ENCODE peak calls at places on chromosomes 6 and 20, in four cellular contexts. One of them, this sample, is unnamed.

GRCh38 chr6:37019065-37019450 is 13.6 kb downstream of the FGD2 start:
- DNase-seq in WTC11: no peak
- DNase-seq in HepG2: peak; percentile 60
- DNase-seq in K562: no peak
- DNase-seq in this sample: no peak

GRCh38 chr6:170152111-170152926 is 138.6 kb downstream of the DLL1 start:
- DNase-seq in WTC11: no peak
- DNase-seq in HepG2: no peak
- DNase-seq in K562: no peak
- DNase-seq in this sample: no peak

GRCh38 chr6:122147291-122147690 is 252.2 kb upstream of the HSF2 start:
- DNase-seq in WTC11: no peak
- DNase-seq in HepG2: no peak
- DNase-seq in K562: no peak
- DNase-seq in this sample: no peak

GRCh38 chr6:490251-491037 is 98.9 kb downstream of the IRF4 start:
- DNase-seq in WTC11: no peak
- DNase-seq in HepG2: no peak
- DNase-seq in K562: no peak
- DNase-seq in this sample: peak; percentile 39

GRCh38 chr6:155349129-155349528 is 34.8 kb upstream of the TFB1M start:
- DNase-seq in WTC11: no peak
- DNase-seq in HepG2: no peak
- DNase-seq in K562: no peak
- DNase-seq in this sample: no peak

GRCh38 chr20:50283922-50284810 is 93.5 kb downstream of the CEBPB start:
- DNase-seq in WTC11: no peak
- DNase-seq in HepG2: peak; percentile 58
- DNase-seq in K562: peak; percentile 50
- DNase-seq in this sample: no peak

GRCh38 chr20:46468508-46468907 is 44.9 kb downstream of the ZNF334 start:
- DNase-seq in WTC11: no peak
- DNase-seq in HepG2: no peak
- DNase-seq in K562: peak; percentile 19
- DNase-seq in this sample: no peak

GRCh38 chr6:44078795-44079671 is 48.2 kb downstream of the MRPL14 start:
- DNase-seq in WTC11: peak; percentile 86
- DNase-seq in HepG2: peak; percentile 79
- DNase-seq in K562: peak; percentile 76
- DNase-seq in this sample: no peak

GRCh38 chr6:124009372-124009765 is 205.7 kb downstream of the NKAIN2 start:
- DNase-seq in WTC11: no peak
- DNase-seq in HepG2: no peak
- DNase-seq in K562: no peak
- DNase-seq in this sample: no peak

GRCh38 chr6:134047124-134047523 is 5.3 kb downstream of the SLC2A12 start:
- DNase-seq in WTC11: no peak
- DNase-seq in HepG2: no peak
- DNase-seq in K562: no peak
- DNase-seq in this sample: no peak

GRCh38 chr6:79421001-79421411 is 116.2 kb downstream of the LCA5 start:
- DNase-seq in WTC11: no peak
- DNase-seq in HepG2: no peak
- DNase-seq in K562: no peak
- DNase-seq in this sample: no peak

GRCh38 chr6:33841070-33841469 is 37.3 kb upstream of the MLN start:
- DNase-seq in WTC11: no peak
- DNase-seq in HepG2: no peak
- DNase-seq in K562: peak; percentile 57
- DNase-seq in this sample: no peak

GRCh38 chr6:118708055-118708454 is 56.7 kb upstream of the CEP85L start:
- DNase-seq in WTC11: no peak
- DNase-seq in HepG2: no peak
- DNase-seq in K562: no peak
- DNase-seq in this sample: no peak

GRCh38 chr6:52904562-52905279 is 4.8 kb downstream of the GSTA3 start:
- DNase-seq in WTC11: peak; percentile 50
- DNase-seq in HepG2: peak; percentile 34
- DNase-seq in K562: peak; percentile 13
- DNase-seq in this sample: no peak

GRCh38 chr6:78489874-78490273 is 377.5 kb upstream of the IRAK1BP1 start:
- DNase-seq in WTC11: no peak
- DNase-seq in HepG2: no peak
- DNase-seq in K562: no peak
- DNase-seq in this sample: no peak

GRCh38 chr6:134722429-134722828 is 227.5 kb downstream of the ALDH8A1 start:
- DNase-seq in WTC11: no peak
- DNase-seq in HepG2: no peak
- DNase-seq in K562: no peak
- DNase-seq in this sample: no peak

GRCh38 chr6:4583026-4583425 is 193.2 kb upstream of the CDYL start:
- DNase-seq in WTC11: no peak
- DNase-seq in HepG2: no peak
- DNase-seq in K562: no peak
- DNase-seq in this sample: no peak

GRCh38 chr20:59994697-59995122 is 36.5 kb downstream of the CDH26 start:
- DNase-seq in WTC11: peak; percentile 78
- DNase-seq in HepG2: no peak
- DNase-seq in K562: peak; percentile 48
- DNase-seq in this sample: no peak

GRCh38 chr20:25197173-25197869 is 1.8 kb downstream of the ENTPD6 start:
- DNase-seq in WTC11: no peak
- DNase-seq in HepG2: no peak
- DNase-seq in K562: no peak
- DNase-seq in this sample: no peak

GRCh38 chr20:49583669-49584417 is 15.9 kb upstream of the PTGIS start:
- DNase-seq in WTC11: no peak
- DNase-seq in HepG2: peak; percentile 97
- DNase-seq in K562: peak; percentile 77
- DNase-seq in this sample: no peak

GRCh38 chr6:165969184-165969583 is 198.5 kb downstream of the TBXT start:
- DNase-seq in WTC11: no peak
- DNase-seq in HepG2: no peak
- DNase-seq in K562: no peak
- DNase-seq in this sample: no peak

GRCh38 chr6:39029156-39030011 is 19.2 kb upstream of the GLP1R start:
- DNase-seq in WTC11: peak; percentile 80
- DNase-seq in HepG2: peak; percentile 22
- DNase-seq in K562: peak; percentile 83
- DNase-seq in this sample: no peak

GRCh38 chr6:156848533-156848932 is 71.4 kb downstream of the ARID1B start:
- DNase-seq in WTC11: no peak
- DNase-seq in HepG2: no peak
- DNase-seq in K562: no peak
- DNase-seq in this sample: no peak

GRCh38 chr20:10848810-10849370 is 175.1 kb upstream of the JAG1 start:
- DNase-seq in WTC11: no peak
- DNase-seq in HepG2: peak; percentile 93
- DNase-seq in K562: no peak
- DNase-seq in this sample: peak; percentile 11

GRCh38 chr6:32790306-32790705 is 26.5 kb downstream of the HLA-DOB start:
- DNase-seq in WTC11: no peak
- DNase-seq in HepG2: peak; percentile 59
- DNase-seq in K562: no peak
- DNase-seq in this sample: no peak

GRCh38 chr20:44581515-44581914 is 864 bp upstream of the PKIG start:
- DNase-seq in WTC11: no peak
- DNase-seq in HepG2: no peak
- DNase-seq in K562: no peak
- DNase-seq in this sample: no peak

GRCh38 chr20:52614036-52614863 is 357.9 kb upstream of the TSHZ2 start:
- DNase-seq in WTC11: no peak
- DNase-seq in HepG2: no peak
- DNase-seq in K562: no peak
- DNase-seq in this sample: no peak

GRCh38 chr6:109865968-109866367 is 112.1 kb upstream of the GPR6 start:
- DNase-seq in WTC11: peak; percentile 61
- DNase-seq in HepG2: no peak
- DNase-seq in K562: no peak
- DNase-seq in this sample: no peak

GRCh38 chr20:9417665-9418064 is 96.7 kb upstream of the LAMP5 start:
- DNase-seq in WTC11: no peak
- DNase-seq in HepG2: no peak
- DNase-seq in K562: no peak
- DNase-seq in this sample: no peak

GRCh38 chr6:140809694-140810101 is 1323.0 kb upstream of the GJE1 start:
- DNase-seq in WTC11: no peak
- DNase-seq in HepG2: no peak
- DNase-seq in K562: no peak
- DNase-seq in this sample: peak; percentile 35

GRCh38 chr6:37822851-37823682 is 3.5 kb downstream of the ZFAND3 start:
- DNase-seq in WTC11: no peak
- DNase-seq in HepG2: peak; percentile 44
- DNase-seq in K562: no peak
- DNase-seq in this sample: no peak

GRCh38 chr6:139017227-139017626 is 11.3 kb upstream of the ABRACL start:
- DNase-seq in WTC11: no peak
- DNase-seq in HepG2: no peak
- DNase-seq in K562: no peak
- DNase-seq in this sample: no peak

DNA sequence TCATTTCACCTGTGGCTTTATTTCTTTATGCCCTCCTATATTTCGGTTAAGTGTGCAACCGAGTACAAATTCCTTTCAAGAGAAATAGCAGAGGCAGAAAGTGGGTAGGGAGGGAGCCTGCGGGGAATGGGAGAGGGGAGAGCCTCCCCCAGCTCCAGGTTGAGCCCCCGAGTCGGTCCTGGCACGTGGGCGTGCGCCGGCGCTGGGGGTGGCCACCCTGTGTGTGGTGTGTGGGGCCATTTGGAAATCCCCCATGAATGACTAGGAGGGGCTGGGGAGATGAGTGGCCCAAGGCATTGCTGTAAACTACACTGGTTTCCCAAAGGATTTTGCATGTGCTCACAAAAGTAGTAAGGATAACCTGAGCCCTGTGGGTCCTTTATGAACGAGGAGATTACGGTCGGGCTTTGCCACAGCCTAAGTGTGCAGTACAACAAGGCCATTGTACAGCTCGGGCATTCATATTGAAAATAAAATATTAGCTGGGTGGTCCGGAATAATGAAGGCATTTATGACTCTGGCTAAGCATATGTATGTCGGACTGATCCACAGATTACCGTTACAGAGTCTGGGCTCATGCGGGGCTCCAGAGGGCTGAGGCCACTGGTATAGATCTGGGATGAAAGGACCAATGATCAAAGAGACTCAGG is 84.4 kb upstream of the RALGAPA2 start:
- DNase-seq in WTC11: no peak
- DNase-seq in HepG2: no peak
- DNase-seq in K562: no peak
- DNase-seq in this sample: no peak
- TF ChIP-seq MAX in WTC11: no peak
- TF ChIP-seq MAX in HepG2: no peak
- TF ChIP-seq MAX in K562: no peak
- TF ChIP-seq MAX in this sample: no peak

GRCh38 chr6:145670306-145670705 is 65.0 kb downstream of the EPM2A start:
- DNase-seq in WTC11: no peak
- DNase-seq in HepG2: no peak
- DNase-seq in K562: no peak
- DNase-seq in this sample: no peak
- TF ChIP-seq CBFB in WTC11: no peak
- TF ChIP-seq CBFB in HepG2: no peak
- TF ChIP-seq CBFB in K562: no peak
- TF ChIP-seq CBFB in this sample: no peak

GRCh38 chr6:26311385-26312095 is 53.5 kb upstream of the BTN3A2 start:
- DNase-seq in WTC11: peak; percentile 56
- DNase-seq in HepG2: peak; percentile 82
- DNase-seq in K562: peak; percentile 38
- DNase-seq in this sample: peak; percentile 83
- TF ChIP-seq MAX in WTC11: no peak
- TF ChIP-seq MAX in HepG2: peak; percentile 50
- TF ChIP-seq MAX in K562: peak; percentile 30
- TF ChIP-seq MAX in this sample: no peak

GRCh38 chr20:58549231-58549630 is 34.0 kb upstream of the APCDD1L start:
- DNase-seq in WTC11: no peak
- DNase-seq in HepG2: no peak
- DNase-seq in K562: no peak
- DNase-seq in this sample: no peak

GRCh38 chr20:58549681-58550542 is 34.7 kb upstream of the APCDD1L start:
- DNase-seq in WTC11: no peak
- DNase-seq in HepG2: no peak
- DNase-seq in K562: no peak
- DNase-seq in this sample: no peak

GRCh38 chr20:58546756-58547526 is 31.7 kb upstream of the APCDD1L start:
- DNase-seq in WTC11: no peak
- DNase-seq in HepG2: no peak
- DNase-seq in K562: no peak
- DNase-seq in this sample: no peak

GRCh38 chr20:58546312-58546711 is 31.1 kb upstream of the APCDD1L start:
- DNase-seq in WTC11: no peak
- DNase-seq in HepG2: no peak
- DNase-seq in K562: no peak
- DNase-seq in this sample: no peak

DNA sequence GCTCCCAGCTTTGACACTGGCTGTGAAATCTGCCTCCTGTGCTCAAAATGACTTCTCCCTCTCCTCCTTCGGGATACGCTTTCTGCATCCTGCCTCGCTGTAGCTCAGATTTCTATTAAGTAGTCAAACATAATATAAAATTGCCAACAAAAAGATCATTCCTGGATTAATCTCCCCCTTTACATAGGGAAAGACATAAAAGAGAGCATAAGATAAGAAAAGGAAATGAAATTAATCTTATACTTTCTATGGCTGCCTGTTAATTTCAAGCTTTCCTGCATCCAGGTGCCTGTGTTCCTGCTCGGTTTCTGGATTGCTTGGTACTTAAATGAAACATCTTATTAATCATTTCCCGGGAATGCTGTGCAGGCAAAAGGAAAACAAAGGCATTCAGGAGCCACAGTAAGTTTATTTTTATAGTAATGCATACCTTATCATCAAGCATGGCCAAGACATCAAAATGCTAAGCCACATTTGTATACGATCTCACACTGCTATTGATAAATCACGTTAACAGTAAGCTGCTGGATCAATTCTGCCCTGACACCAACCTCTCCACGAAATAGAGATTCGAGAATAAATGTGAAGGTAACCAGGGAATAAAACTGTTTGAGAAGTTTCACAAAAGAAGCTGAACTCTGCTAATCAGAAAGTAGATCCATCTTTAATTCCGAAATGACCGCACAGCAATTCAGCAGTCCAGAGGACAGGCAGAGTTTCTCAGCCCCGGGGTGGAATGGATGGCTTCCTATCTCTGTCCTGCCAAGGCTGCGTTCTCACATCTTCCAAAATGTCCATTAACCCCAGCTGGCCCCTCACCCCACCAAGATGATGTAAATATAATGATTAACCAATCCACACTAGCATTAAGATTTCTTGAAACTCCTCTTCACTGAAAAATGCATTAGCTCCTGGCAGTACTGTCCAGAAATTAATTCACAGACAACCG is 32.6 kb upstream of the APCDD1L start:
- DNase-seq in WTC11: no peak
- DNase-seq in HepG2: no peak
- DNase-seq in K562: no peak
- DNase-seq in this sample: no peak
- TF ChIP-seq CBFB in WTC11: no peak
- TF ChIP-seq CBFB in HepG2: no peak
- TF ChIP-seq CBFB in K562: no peak
- TF ChIP-seq CBFB in this sample: no peak

This sample was measured in GM12878.